ENCODE peak calls at places on chromosome 2, in eight cellular contexts. One of them, this sample, is unnamed.

GRCh38 chr2:218877331-218877730 is 3.3 kb upstream of the WNT10A start:
- DNase-seq in lower lobe of right lung: no peak
- DNase-seq in choroid plexus epithelial cell: no peak
- DNase-seq in psoas muscle: peak; percentile 15
- DNase-seq in body of pancreas: no peak
- DNase-seq in endodermal cell: peak; percentile 41
- DNase-seq in heart left ventricle: no peak
- DNase-seq in astrocyte of the cerebellum: no peak
- DNase-seq in this sample: no peak

GRCh38 chr2:148614024-148614331 is 30.6 kb upstream of the EPC2 start:
- DNase-seq in lower lobe of right lung: no peak
- DNase-seq in choroid plexus epithelial cell: peak; percentile 26
- DNase-seq in psoas muscle: no peak
- DNase-seq in body of pancreas: no peak
- DNase-seq in endodermal cell: peak; percentile 83
- DNase-seq in heart left ventricle: no peak
- DNase-seq in astrocyte of the cerebellum: no peak
- DNase-seq in this sample: peak; percentile 15

GRCh38 chr2:212135739-212136138 is 402.9 kb downstream of the ERBB4 start:
- DNase-seq in lower lobe of right lung: no peak
- DNase-seq in choroid plexus epithelial cell: peak; percentile 54
- DNase-seq in psoas muscle: no peak
- DNase-seq in body of pancreas: no peak
- DNase-seq in endodermal cell: no peak
- DNase-seq in heart left ventricle: no peak
- DNase-seq in astrocyte of the cerebellum: no peak
- DNase-seq in this sample: no peak

GRCh38 chr2:232781765-232782164 is 5.4 kb upstream of the KCNJ13 start:
- DNase-seq in lower lobe of right lung: no peak
- DNase-seq in choroid plexus epithelial cell: peak; percentile 76
- DNase-seq in psoas muscle: no peak
- DNase-seq in body of pancreas: no peak
- DNase-seq in endodermal cell: no peak
- DNase-seq in heart left ventricle: no peak
- DNase-seq in astrocyte of the cerebellum: peak; percentile 57
- DNase-seq in this sample: peak; percentile 76

GRCh38 chr2:170973225-170973491 is 44.1 kb downstream of the GORASP2 start:
- DNase-seq in lower lobe of right lung: no peak
- DNase-seq in choroid plexus epithelial cell: no peak
- DNase-seq in psoas muscle: no peak
- DNase-seq in body of pancreas: no peak
- DNase-seq in endodermal cell: no peak
- DNase-seq in heart left ventricle: no peak
- DNase-seq in astrocyte of the cerebellum: no peak
- DNase-seq in this sample: no peak

GRCh38 chr2:6771539-6772365 is 94.0 kb downstream of the CMPK2 start:
- DNase-seq in lower lobe of right lung: no peak
- DNase-seq in choroid plexus epithelial cell: no peak
- DNase-seq in psoas muscle: no peak
- DNase-seq in body of pancreas: no peak
- DNase-seq in endodermal cell: peak; percentile 75
- DNase-seq in heart left ventricle: no peak
- DNase-seq in astrocyte of the cerebellum: no peak
- DNase-seq in this sample: no peak

GRCh38 chr2:194087569-194087968 is 1569.5 kb upstream of the SLC39A10 start:
- DNase-seq in lower lobe of right lung: no peak
- DNase-seq in choroid plexus epithelial cell: peak; percentile 59
- DNase-seq in psoas muscle: no peak
- DNase-seq in body of pancreas: no peak
- DNase-seq in endodermal cell: no peak
- DNase-seq in heart left ventricle: no peak
- DNase-seq in astrocyte of the cerebellum: no peak
- DNase-seq in this sample: no peak

GRCh38 chr2:217947341-217948316 is 55.2 kb downstream of the TNS1 start:
- DNase-seq in lower lobe of right lung: peak; percentile 53
- DNase-seq in choroid plexus epithelial cell: no peak
- DNase-seq in psoas muscle: no peak
- DNase-seq in body of pancreas: peak; percentile 15
- DNase-seq in endodermal cell: peak; percentile 87
- DNase-seq in heart left ventricle: peak; percentile 7
- DNase-seq in astrocyte of the cerebellum: no peak
- DNase-seq in this sample: no peak

GRCh38 chr2:20182241-20182931 is 42.5 kb downstream of the SDC1 start:
- DNase-seq in lower lobe of right lung: peak; percentile 93
- DNase-seq in choroid plexus epithelial cell: peak; percentile 66
- DNase-seq in psoas muscle: peak; percentile 72
- DNase-seq in body of pancreas: no peak
- DNase-seq in endodermal cell: no peak
- DNase-seq in heart left ventricle: no peak
- DNase-seq in astrocyte of the cerebellum: no peak
- DNase-seq in this sample: no peak

GRCh38 chr2:17813015-17813741 is 3.1 kb upstream of the MSGN1 start:
- DNase-seq in lower lobe of right lung: no peak
- DNase-seq in choroid plexus epithelial cell: peak; percentile 16
- DNase-seq in psoas muscle: no peak
- DNase-seq in body of pancreas: no peak
- DNase-seq in endodermal cell: peak; percentile 20
- DNase-seq in heart left ventricle: no peak
- DNase-seq in astrocyte of the cerebellum: no peak
- DNase-seq in this sample: peak; percentile 24

GRCh38 chr2:239288951-239289481 is 111.8 kb downstream of the HDAC4 start:
- DNase-seq in lower lobe of right lung: peak; percentile 20
- DNase-seq in choroid plexus epithelial cell: no peak
- DNase-seq in psoas muscle: peak; percentile 66
- DNase-seq in body of pancreas: no peak
- DNase-seq in endodermal cell: no peak
- DNase-seq in heart left ventricle: no peak
- DNase-seq in astrocyte of the cerebellum: no peak
- DNase-seq in this sample: peak; percentile 92

GRCh38 chr2:105821428-105822125 is 76.9 kb downstream of the NCK2 start:
- DNase-seq in lower lobe of right lung: no peak
- DNase-seq in choroid plexus epithelial cell: no peak
- DNase-seq in psoas muscle: no peak
- DNase-seq in body of pancreas: no peak
- DNase-seq in endodermal cell: no peak
- DNase-seq in heart left ventricle: no peak
- DNase-seq in astrocyte of the cerebellum: no peak
- DNase-seq in this sample: no peak

GRCh38 chr2:151261977-151262291 is 271 bp upstream of the RBM43 start:
- DNase-seq in lower lobe of right lung: no peak
- DNase-seq in choroid plexus epithelial cell: no peak
- DNase-seq in psoas muscle: no peak
- DNase-seq in body of pancreas: no peak
- DNase-seq in endodermal cell: no peak
- DNase-seq in heart left ventricle: no peak
- DNase-seq in astrocyte of the cerebellum: no peak
- DNase-seq in this sample: no peak

GRCh38 chr2:26540306-26540705 is 62.4 kb upstream of the OTOF start:
- DNase-seq in lower lobe of right lung: no peak
- DNase-seq in choroid plexus epithelial cell: no peak
- DNase-seq in psoas muscle: no peak
- DNase-seq in body of pancreas: no peak
- DNase-seq in endodermal cell: peak; percentile 66
- DNase-seq in heart left ventricle: no peak
- DNase-seq in astrocyte of the cerebellum: no peak
- DNase-seq in this sample: no peak

DNA sequence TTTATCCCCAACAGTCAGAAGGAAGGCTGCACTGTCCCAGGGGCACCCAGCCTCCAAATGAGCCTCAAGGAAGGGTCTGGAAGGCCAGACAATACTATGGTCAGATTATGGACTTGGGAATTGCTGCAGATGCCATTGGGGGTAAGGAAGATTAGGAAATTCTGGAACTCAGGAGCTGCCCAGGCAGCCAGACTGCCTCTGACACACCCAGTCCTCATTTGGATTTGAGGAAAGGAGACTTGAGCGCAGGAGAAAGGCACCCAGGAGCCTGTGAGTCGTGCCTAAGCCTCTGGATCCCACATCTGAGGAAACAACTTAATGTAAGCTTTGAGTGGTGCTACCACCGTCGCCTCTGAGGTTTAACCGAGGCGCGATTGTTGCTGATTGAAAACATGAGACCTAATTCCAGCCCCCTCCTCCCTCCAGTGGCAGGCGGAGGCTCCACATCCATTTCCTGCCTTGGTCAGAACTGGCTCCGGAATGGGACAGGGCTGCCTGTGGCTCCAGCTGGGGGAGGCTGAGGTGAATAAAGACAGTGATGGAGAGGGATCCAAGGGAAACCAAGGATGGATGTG is 176.8 kb upstream of the PKDCC start:
- DNase-seq in lower lobe of right lung: no peak
- DNase-seq in choroid plexus epithelial cell: peak; percentile 63
- DNase-seq in psoas muscle: no peak
- DNase-seq in body of pancreas: no peak
- DNase-seq in endodermal cell: peak; percentile 85
- DNase-seq in heart left ventricle: peak; percentile 19
- DNase-seq in astrocyte of the cerebellum: no peak
- DNase-seq in this sample: peak; percentile 56
- TF ChIP-seq CTCF in lower lobe of right lung: peak; percentile 12
- TF ChIP-seq CTCF in choroid plexus epithelial cell: peak; percentile 73
- TF ChIP-seq CTCF in psoas muscle: peak; percentile 16
- TF ChIP-seq CTCF in body of pancreas: no peak
- TF ChIP-seq CTCF in endodermal cell: peak; percentile 82
- TF ChIP-seq CTCF in heart left ventricle: peak; percentile 40
- TF ChIP-seq CTCF in astrocyte of the cerebellum: peak; percentile 44
- TF ChIP-seq CTCF in this sample: peak; percentile 62

DNA sequence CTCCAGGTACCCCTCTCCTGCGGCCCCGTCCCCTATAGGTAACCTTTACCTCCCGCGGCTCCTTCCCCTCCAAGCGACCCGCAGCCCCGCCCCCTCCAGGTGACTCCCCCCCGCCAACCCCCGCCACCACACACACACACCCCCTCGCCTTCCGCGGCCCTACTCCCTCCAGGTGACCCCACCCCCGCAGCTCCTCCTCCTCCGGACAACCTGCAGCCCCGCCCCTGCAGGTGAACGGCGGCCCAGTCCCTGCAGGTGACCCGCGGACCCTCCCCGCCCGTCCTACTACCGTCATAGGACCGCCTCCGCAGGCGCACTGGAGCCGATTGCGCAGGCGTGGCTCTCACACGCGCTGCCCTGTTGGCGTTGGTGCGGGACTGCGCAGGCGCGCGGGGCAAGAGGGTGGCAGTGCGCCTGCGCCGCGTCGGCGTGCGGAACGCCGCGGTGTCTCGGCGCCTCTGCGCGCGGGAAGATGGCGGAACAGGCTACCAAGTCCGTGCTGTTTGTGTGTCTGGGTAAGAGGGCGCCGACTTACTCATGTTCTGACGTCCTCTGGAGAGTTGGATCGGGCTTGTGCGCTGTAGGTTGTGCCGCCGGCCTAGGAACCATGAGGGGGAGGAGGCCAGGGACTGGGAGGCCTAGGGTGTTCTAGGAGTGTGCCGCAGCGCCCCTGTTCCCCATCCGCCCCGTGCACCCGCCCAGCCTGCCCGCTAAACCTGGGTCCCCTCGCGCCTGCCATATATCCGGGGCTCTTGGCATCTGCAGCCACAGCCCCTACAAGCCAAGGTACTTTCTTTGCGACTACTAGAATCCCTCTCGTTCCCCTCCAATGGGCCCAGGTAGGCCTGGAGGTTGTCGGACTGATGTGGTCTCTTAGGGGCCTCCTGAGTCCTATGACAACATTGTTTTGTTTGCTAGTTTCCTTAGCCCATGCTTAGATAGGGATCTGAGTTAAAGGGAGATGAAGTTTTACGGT is at the start of gene ACP1:
- DNase-seq in lower lobe of right lung: peak; percentile 99
- DNase-seq in choroid plexus epithelial cell: peak; percentile 97
- DNase-seq in psoas muscle: peak; percentile 96
- DNase-seq in body of pancreas: peak; percentile 99
- DNase-seq in endodermal cell: peak; percentile 99
- DNase-seq in heart left ventricle: peak; percentile 93
- DNase-seq in astrocyte of the cerebellum: peak; percentile 85
- DNase-seq in this sample: peak; percentile 93
- H3K4me3 ChIP-seq in lower lobe of right lung: peak within 1 kb of the TSS; percentile 84
- H3K4me3 ChIP-seq in choroid plexus epithelial cell: peak within 1 kb of the TSS; percentile 97
- H3K4me3 ChIP-seq in psoas muscle: peak within 1 kb of the TSS; percentile 91
- H3K4me3 ChIP-seq in body of pancreas: peak within 1 kb of the TSS; percentile 55
- H3K4me3 ChIP-seq in endodermal cell: peak within 1 kb of the TSS; percentile 91
- H3K4me3 ChIP-seq in heart left ventricle: peak within 1 kb of the TSS; percentile 90
- H3K4me3 ChIP-seq in astrocyte of the cerebellum: peak within 1 kb of the TSS; percentile 91
- H3K4me3 ChIP-seq in this sample: peak within 1 kb of the TSS; percentile 79

GRCh38 chr2:216219866-216220265 is 110.7 kb downstream of the XRCC5 start:
- DNase-seq in lower lobe of right lung: no peak
- DNase-seq in choroid plexus epithelial cell: no peak
- DNase-seq in psoas muscle: no peak
- DNase-seq in body of pancreas: no peak
- DNase-seq in endodermal cell: no peak
- DNase-seq in heart left ventricle: no peak
- DNase-seq in astrocyte of the cerebellum: no peak
- DNase-seq in this sample: no peak

GRCh38 chr2:216217904-216218260 is 108.7 kb downstream of the XRCC5 start:
- DNase-seq in lower lobe of right lung: no peak
- DNase-seq in choroid plexus epithelial cell: no peak
- DNase-seq in psoas muscle: no peak
- DNase-seq in body of pancreas: no peak
- DNase-seq in endodermal cell: no peak
- DNase-seq in heart left ventricle: no peak
- DNase-seq in astrocyte of the cerebellum: no peak
- DNase-seq in this sample: no peak

GRCh38 chr2:216214768-216215167 is 105.6 kb downstream of the XRCC5 start:
- DNase-seq in lower lobe of right lung: no peak
- DNase-seq in choroid plexus epithelial cell: no peak
- DNase-seq in psoas muscle: no peak
- DNase-seq in body of pancreas: no peak
- DNase-seq in endodermal cell: no peak
- DNase-seq in heart left ventricle: no peak
- DNase-seq in astrocyte of the cerebellum: no peak
- DNase-seq in this sample: no peak

GRCh38 chr2:216216951-216217903 is 108.1 kb downstream of the XRCC5 start:
- DNase-seq in lower lobe of right lung: no peak
- DNase-seq in choroid plexus epithelial cell: peak; percentile 49
- DNase-seq in psoas muscle: no peak
- DNase-seq in body of pancreas: no peak
- DNase-seq in endodermal cell: no peak
- DNase-seq in heart left ventricle: peak; percentile 22
- DNase-seq in astrocyte of the cerebellum: no peak
- DNase-seq in this sample: peak; percentile 81

DNA sequence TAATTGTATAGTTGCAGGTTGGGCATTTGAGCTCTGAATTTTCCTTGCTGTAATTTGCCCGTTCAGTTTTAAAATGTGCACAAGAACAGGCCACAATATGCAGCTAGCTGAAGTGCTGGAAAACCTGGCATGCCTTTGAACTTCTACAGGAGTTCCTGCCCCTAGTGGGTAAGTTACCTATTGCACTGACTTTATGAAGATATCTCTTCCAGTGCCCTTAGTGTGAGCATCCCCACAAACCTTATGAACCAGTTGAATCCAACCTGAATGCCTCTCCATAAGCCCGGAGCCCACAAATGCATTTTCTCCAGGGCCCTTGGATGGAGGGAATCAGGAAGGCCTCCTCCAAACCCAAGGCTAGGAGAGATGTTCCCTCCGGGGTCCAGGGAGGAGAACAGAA is 106.8 kb downstream of the XRCC5 start:
- DNase-seq in lower lobe of right lung: no peak
- DNase-seq in choroid plexus epithelial cell: peak; percentile 62
- DNase-seq in psoas muscle: no peak
- DNase-seq in body of pancreas: no peak
- DNase-seq in endodermal cell: no peak
- DNase-seq in heart left ventricle: no peak
- DNase-seq in astrocyte of the cerebellum: no peak
- DNase-seq in this sample: peak; percentile 29
- TF ChIP-seq CTCF in lower lobe of right lung: peak; percentile 12
- TF ChIP-seq CTCF in choroid plexus epithelial cell: peak; percentile 56
- TF ChIP-seq CTCF in psoas muscle: no peak
- TF ChIP-seq CTCF in body of pancreas: peak; percentile 27
- TF ChIP-seq CTCF in endodermal cell: peak; percentile 79
- TF ChIP-seq CTCF in heart left ventricle: peak; percentile 18
- TF ChIP-seq CTCF in astrocyte of the cerebellum: peak; percentile 61
- TF ChIP-seq CTCF in this sample: peak; percentile 53

GRCh38 chr2:223724831-223725230 is 112.6 kb downstream of the AP1S3 start:
- DNase-seq in lower lobe of right lung: no peak
- DNase-seq in choroid plexus epithelial cell: peak; percentile 17
- DNase-seq in psoas muscle: no peak
- DNase-seq in body of pancreas: no peak
- DNase-seq in endodermal cell: no peak
- DNase-seq in heart left ventricle: no peak
- DNase-seq in astrocyte of the cerebellum: no peak
- DNase-seq in this sample: peak; percentile 26
- H3K4me3 ChIP-seq in lower lobe of right lung: no peak overlapping the region
- H3K4me3 ChIP-seq in choroid plexus epithelial cell: no peak overlapping the region
- H3K4me3 ChIP-seq in psoas muscle: no peak overlapping the region
- H3K4me3 ChIP-seq in body of pancreas: no peak overlapping the region
- H3K4me3 ChIP-seq in endodermal cell: no peak overlapping the region
- H3K4me3 ChIP-seq in heart left ventricle: no peak overlapping the region
- H3K4me3 ChIP-seq in astrocyte of the cerebellum: no peak overlapping the region
- H3K4me3 ChIP-seq in this sample: no peak overlapping the region

This sample was measured in fibroblast of villous mesenchyme.